ENCODE peak calls at places on chromosome 20, in nine cellular contexts. One of them, this sample, is unnamed.

GRCh38 chr20:46520976-46521579 is 7.7 kb upstream of the ZNF334 start:
- DNase-seq in stomach: peak
- DNase-seq in NB4: peak
- DNase-seq in choroid plexus epithelial cell: peak
- DNase-seq in lower lobe of right lung: peak
- DNase-seq in A549: peak
- DNase-seq in fibroblast of mammary gland: peak
- DNase-seq in AG04450: peak
- DNase-seq in endodermal cell: peak
- DNase-seq in this sample: peak

GRCh38 chr20:41135187-41135887 is 2.0 kb upstream of the PLCG1 start:
- DNase-seq in stomach: peak
- DNase-seq in NB4: peak
- DNase-seq in choroid plexus epithelial cell: peak
- DNase-seq in lower lobe of right lung: peak
- DNase-seq in A549: peak
- DNase-seq in fibroblast of mammary gland: peak
- DNase-seq in AG04450: no peak
- DNase-seq in endodermal cell: peak
- DNase-seq in this sample: peak

GRCh38 chr20:57959018-57959417 is 249.2 kb upstream of the PMEPA1 start:
- DNase-seq in stomach: no peak
- DNase-seq in NB4: no peak
- DNase-seq in choroid plexus epithelial cell: no peak
- DNase-seq in lower lobe of right lung: no peak
- DNase-seq in A549: no peak
- DNase-seq in fibroblast of mammary gland: no peak
- DNase-seq in AG04450: no peak
- DNase-seq in endodermal cell: no peak
- DNase-seq in this sample: no peak

GRCh38 chr20:43799150-43799711 is 72.4 kb upstream of the GTSF1L start:
- DNase-seq in stomach: no peak
- DNase-seq in NB4: peak
- DNase-seq in choroid plexus epithelial cell: peak
- DNase-seq in lower lobe of right lung: no peak
- DNase-seq in A549: no peak
- DNase-seq in fibroblast of mammary gland: peak
- DNase-seq in AG04450: no peak
- DNase-seq in endodermal cell: no peak
- DNase-seq in this sample: peak

GRCh38 chr20:50044353-50044960 is 61.7 kb downstream of the SNAI1 start:
- DNase-seq in stomach: no peak
- DNase-seq in NB4: no peak
- DNase-seq in choroid plexus epithelial cell: no peak
- DNase-seq in lower lobe of right lung: no peak
- DNase-seq in A549: no peak
- DNase-seq in fibroblast of mammary gland: no peak
- DNase-seq in AG04450: no peak
- DNase-seq in endodermal cell: peak
- DNase-seq in this sample: no peak

GRCh38 chr20:63127700-63128364 is 88.1 kb downstream of the YTHDF1 start:
- DNase-seq in stomach: no peak
- DNase-seq in NB4: no peak
- DNase-seq in choroid plexus epithelial cell: no peak
- DNase-seq in lower lobe of right lung: peak
- DNase-seq in A549: no peak
- DNase-seq in fibroblast of mammary gland: no peak
- DNase-seq in AG04450: no peak
- DNase-seq in endodermal cell: peak
- DNase-seq in this sample: no peak

GRCh38 chr20:53069121-53069520 is 97.0 kb downstream of the TSHZ2 start:
- DNase-seq in stomach: no peak
- DNase-seq in NB4: no peak
- DNase-seq in choroid plexus epithelial cell: no peak
- DNase-seq in lower lobe of right lung: no peak
- DNase-seq in A549: no peak
- DNase-seq in fibroblast of mammary gland: no peak
- DNase-seq in AG04450: no peak
- DNase-seq in endodermal cell: no peak
- DNase-seq in this sample: no peak

GRCh38 chr20:16301981-16302380 is 271.3 kb downstream of the KIF16B start:
- DNase-seq in stomach: no peak
- DNase-seq in NB4: no peak
- DNase-seq in choroid plexus epithelial cell: no peak
- DNase-seq in lower lobe of right lung: no peak
- DNase-seq in A549: no peak
- DNase-seq in fibroblast of mammary gland: peak
- DNase-seq in AG04450: no peak
- DNase-seq in endodermal cell: no peak
- DNase-seq in this sample: no peak

GRCh38 chr20:3405696-3406358 is 1.6 kb downstream of the DNAAF9 start:
- DNase-seq in stomach: no peak
- DNase-seq in NB4: peak
- DNase-seq in choroid plexus epithelial cell: peak
- DNase-seq in lower lobe of right lung: no peak
- DNase-seq in A549: no peak
- DNase-seq in fibroblast of mammary gland: peak
- DNase-seq in AG04450: no peak
- DNase-seq in endodermal cell: no peak
- DNase-seq in this sample: peak

GRCh38 chr20:3409417-3409816 is 1.9 kb upstream of the DNAAF9 start:
- DNase-seq in stomach: no peak
- DNase-seq in NB4: no peak
- DNase-seq in choroid plexus epithelial cell: no peak
- DNase-seq in lower lobe of right lung: no peak
- DNase-seq in A549: no peak
- DNase-seq in fibroblast of mammary gland: no peak
- DNase-seq in AG04450: no peak
- DNase-seq in endodermal cell: no peak
- DNase-seq in this sample: no peak

GRCh38 chr20:3406481-3407425 is 716 bp downstream of the DNAAF9 start:
- DNase-seq in stomach: peak
- DNase-seq in NB4: peak
- DNase-seq in choroid plexus epithelial cell: peak
- DNase-seq in lower lobe of right lung: peak
- DNase-seq in A549: peak
- DNase-seq in fibroblast of mammary gland: peak
- DNase-seq in AG04450: no peak
- DNase-seq in endodermal cell: peak
- DNase-seq in this sample: peak

GRCh38 chr20:3408251-3408637 is 775 bp upstream of the DNAAF9 start:
- DNase-seq in stomach: no peak
- DNase-seq in NB4: no peak
- DNase-seq in choroid plexus epithelial cell: no peak
- DNase-seq in lower lobe of right lung: no peak
- DNase-seq in A549: no peak
- DNase-seq in fibroblast of mammary gland: no peak
- DNase-seq in AG04450: no peak
- DNase-seq in endodermal cell: no peak
- DNase-seq in this sample: no peak

DNA sequence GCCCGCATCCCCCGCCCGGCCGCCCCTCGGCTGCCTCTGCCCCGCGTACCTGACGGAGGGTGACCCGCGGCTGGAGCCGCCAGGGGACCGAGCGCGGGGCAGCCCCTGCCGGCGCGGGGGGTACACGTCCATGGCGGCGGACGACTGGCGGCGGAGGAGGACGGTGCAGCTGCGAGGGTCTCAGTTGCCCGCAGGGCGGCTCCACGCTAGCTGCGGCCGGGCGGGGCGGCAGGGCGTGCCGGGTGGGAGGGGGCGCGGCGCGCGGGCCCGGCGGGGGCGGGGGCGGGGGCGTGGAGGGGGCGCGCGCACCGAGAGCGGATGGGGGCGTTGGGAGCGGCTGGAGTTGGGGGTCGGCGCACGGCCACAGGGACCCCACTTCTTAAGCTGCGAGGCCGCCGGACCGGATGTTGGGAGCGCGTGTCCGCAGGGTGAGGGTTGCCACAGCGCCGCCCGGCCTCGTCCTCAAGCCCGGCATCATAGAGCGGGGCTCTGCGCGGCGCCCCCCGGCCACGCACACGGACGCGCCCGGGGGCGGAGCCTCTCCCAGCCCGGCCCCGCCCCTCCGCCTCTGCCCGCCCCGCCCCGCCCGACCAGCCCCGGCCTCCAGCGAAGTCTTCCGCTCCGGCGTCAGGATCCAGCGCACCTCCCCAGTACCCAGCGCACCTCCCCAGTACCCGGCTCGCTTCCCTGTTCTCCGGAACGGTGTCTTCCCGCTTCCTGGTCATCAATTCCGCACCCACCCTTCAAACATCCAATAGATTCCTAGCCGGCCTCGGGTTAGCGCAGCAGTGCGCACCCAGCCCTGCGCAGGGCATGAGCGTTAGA is at the start of gene DNAAF9:
- DNase-seq in stomach: peak
- DNase-seq in NB4: peak
- DNase-seq in choroid plexus epithelial cell: peak
- DNase-seq in lower lobe of right lung: peak
- DNase-seq in A549: peak
- DNase-seq in fibroblast of mammary gland: peak
- DNase-seq in AG04450: no peak
- DNase-seq in endodermal cell: peak
- DNase-seq in this sample: peak
- TF ChIP-seq CTCF in stomach: no peak
- TF ChIP-seq CTCF in NB4: peak
- TF ChIP-seq CTCF in choroid plexus epithelial cell: no peak
- TF ChIP-seq CTCF in lower lobe of right lung: peak
- TF ChIP-seq CTCF in A549: peak
- TF ChIP-seq CTCF in fibroblast of mammary gland: peak
- TF ChIP-seq CTCF in AG04450: no peak
- TF ChIP-seq CTCF in endodermal cell: peak
- TF ChIP-seq CTCF in this sample: no peak

DNA sequence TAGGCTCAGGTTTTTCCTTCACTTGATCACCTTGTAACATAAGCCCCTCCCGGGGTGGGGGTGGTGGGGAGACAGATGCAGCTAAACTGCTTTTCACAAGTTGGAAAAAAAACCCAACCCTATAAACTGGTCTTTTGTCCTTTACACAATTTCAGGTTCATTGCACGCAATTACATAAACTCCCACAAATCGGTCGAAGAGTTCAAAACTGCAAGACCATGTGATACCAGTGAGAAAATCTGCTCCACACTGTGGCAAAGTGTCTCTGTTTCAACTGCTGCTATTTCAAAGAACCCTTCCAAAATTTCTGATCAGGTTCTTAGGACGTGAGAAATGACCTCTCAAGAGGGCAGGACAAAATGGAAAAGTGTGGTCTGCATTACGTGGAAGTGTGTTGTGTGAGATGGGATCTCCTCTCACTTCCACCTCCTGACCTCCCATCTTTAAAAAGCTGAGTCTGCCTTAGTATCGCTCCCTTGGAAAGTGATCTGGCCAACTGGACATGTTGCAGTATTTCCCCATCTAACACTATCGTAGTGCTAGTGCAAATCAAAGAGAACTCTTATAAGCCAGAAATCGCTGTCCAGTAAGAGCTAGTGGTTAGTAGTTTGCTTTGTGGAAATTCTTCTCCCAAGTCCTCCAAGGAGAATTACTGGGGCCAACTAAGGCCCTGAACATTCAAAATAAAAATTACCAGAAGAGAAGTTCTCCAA is 60.1 kb downstream of the PRND start:
- DNase-seq in stomach: no peak
- DNase-seq in NB4: no peak
- DNase-seq in choroid plexus epithelial cell: no peak
- DNase-seq in lower lobe of right lung: no peak
- DNase-seq in A549: no peak
- DNase-seq in fibroblast of mammary gland: no peak
- DNase-seq in AG04450: no peak
- DNase-seq in endodermal cell: no peak
- DNase-seq in this sample: no peak
- TF ChIP-seq CTCF in stomach: no peak
- TF ChIP-seq CTCF in NB4: no peak
- TF ChIP-seq CTCF in choroid plexus epithelial cell: no peak
- TF ChIP-seq CTCF in lower lobe of right lung: no peak
- TF ChIP-seq CTCF in A549: no peak
- TF ChIP-seq CTCF in fibroblast of mammary gland: no peak
- TF ChIP-seq CTCF in AG04450: no peak
- TF ChIP-seq CTCF in endodermal cell: no peak
- TF ChIP-seq CTCF in this sample: no peak

DNA sequence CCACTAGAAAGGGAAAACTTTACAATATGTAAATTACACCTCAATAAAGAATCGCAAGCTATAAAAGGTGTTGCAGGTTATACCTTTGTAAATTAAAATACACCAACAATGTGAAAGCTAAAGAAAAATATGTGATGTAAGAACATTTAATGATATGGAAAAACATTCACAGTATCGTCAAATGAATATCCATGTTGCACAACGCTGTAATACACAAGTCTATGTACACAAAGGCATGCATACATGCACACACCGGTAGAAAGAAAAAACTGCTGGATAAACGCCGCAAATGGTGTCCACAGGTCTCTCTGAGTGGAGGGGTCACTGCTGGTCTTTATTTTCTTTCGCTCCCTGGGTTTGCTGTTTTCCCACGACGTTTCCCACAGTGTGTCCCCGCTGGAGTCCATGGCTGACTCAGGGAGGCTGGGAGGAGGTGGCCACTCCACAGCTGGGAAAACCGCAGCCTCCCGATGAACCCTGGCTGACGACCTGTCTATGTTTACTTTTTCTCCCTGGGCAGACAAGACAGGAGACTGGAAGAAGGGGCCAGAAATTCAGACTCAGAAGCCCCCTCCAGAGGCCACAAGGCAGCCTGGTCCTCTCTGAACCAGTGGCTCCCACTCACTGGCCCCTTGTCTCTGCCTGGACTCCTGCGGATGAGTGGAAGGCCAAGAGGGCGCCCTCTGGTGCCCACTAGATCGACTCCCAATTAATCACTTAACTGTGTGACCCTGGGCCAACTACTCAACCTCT is 13.0 kb upstream of the BPI start:
- DNase-seq in stomach: no peak
- DNase-seq in NB4: peak
- DNase-seq in choroid plexus epithelial cell: peak
- DNase-seq in lower lobe of right lung: no peak
- DNase-seq in A549: peak
- DNase-seq in fibroblast of mammary gland: peak
- DNase-seq in AG04450: peak
- DNase-seq in endodermal cell: peak
- DNase-seq in this sample: peak
- TF ChIP-seq CTCF in stomach: no peak
- TF ChIP-seq CTCF in NB4: peak
- TF ChIP-seq CTCF in choroid plexus epithelial cell: peak
- TF ChIP-seq CTCF in lower lobe of right lung: peak
- TF ChIP-seq CTCF in A549: peak
- TF ChIP-seq CTCF in fibroblast of mammary gland: peak
- TF ChIP-seq CTCF in AG04450: peak
- TF ChIP-seq CTCF in endodermal cell: peak
- TF ChIP-seq CTCF in this sample: peak

GRCh38 chr20:19785886-19786285 is 27.8 kb downstream of the RIN2 start:
- DNase-seq in stomach: no peak
- DNase-seq in NB4: no peak
- DNase-seq in choroid plexus epithelial cell: peak
- DNase-seq in lower lobe of right lung: no peak
- DNase-seq in A549: no peak
- DNase-seq in fibroblast of mammary gland: no peak
- DNase-seq in AG04450: no peak
- DNase-seq in endodermal cell: no peak
- DNase-seq in this sample: no peak

GRCh38 chr20:19786311-19786710 is 28.3 kb downstream of the RIN2 start:
- DNase-seq in stomach: no peak
- DNase-seq in NB4: peak
- DNase-seq in choroid plexus epithelial cell: peak
- DNase-seq in lower lobe of right lung: no peak
- DNase-seq in A549: no peak
- DNase-seq in fibroblast of mammary gland: peak
- DNase-seq in AG04450: peak
- DNase-seq in endodermal cell: no peak
- DNase-seq in this sample: peak

GRCh38 chr20:19785173-19785799 is 27.2 kb downstream of the RIN2 start:
- DNase-seq in stomach: no peak
- DNase-seq in NB4: no peak
- DNase-seq in choroid plexus epithelial cell: peak
- DNase-seq in lower lobe of right lung: no peak
- DNase-seq in A549: no peak
- DNase-seq in fibroblast of mammary gland: peak
- DNase-seq in AG04450: no peak
- DNase-seq in endodermal cell: no peak
- DNase-seq in this sample: no peak

GRCh38 chr20:19783966-19784401 is 25.9 kb downstream of the RIN2 start:
- DNase-seq in stomach: peak
- DNase-seq in NB4: no peak
- DNase-seq in choroid plexus epithelial cell: peak
- DNase-seq in lower lobe of right lung: peak
- DNase-seq in A549: no peak
- DNase-seq in fibroblast of mammary gland: no peak
- DNase-seq in AG04450: peak
- DNase-seq in endodermal cell: no peak
- DNase-seq in this sample: no peak

DNA sequence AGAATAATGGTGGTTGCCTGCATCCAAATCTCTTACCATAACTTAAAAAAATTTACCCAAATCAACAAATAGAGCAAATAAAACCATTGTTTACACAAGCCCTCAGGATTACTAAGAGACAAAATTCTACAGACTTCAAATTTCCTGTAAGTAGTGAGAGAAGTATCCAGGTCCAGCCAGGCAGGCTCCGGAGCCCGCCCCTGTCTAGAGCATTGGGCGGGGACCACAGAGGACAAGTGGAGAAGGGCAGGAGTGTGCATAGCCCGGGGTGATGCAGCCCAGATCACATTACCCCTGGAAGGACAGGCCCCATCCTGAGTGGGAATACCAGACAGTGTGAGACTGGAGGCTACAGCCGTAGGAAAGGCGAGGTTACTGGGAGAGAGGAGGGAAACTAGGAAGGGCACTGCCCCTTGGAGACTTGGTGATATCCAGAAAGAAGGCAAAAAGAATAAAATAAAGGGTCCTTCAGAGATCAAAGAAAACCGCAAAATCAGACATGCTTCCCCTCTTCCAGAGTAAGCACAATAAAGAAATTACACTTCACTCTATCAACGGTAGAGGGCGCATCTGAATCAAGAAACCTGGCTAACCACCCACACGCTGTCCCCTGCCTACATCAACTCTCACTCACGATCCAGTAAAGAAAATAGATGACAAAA is 26.6 kb downstream of the RIN2 start:
- DNase-seq in stomach: peak
- DNase-seq in NB4: peak
- DNase-seq in choroid plexus epithelial cell: peak
- DNase-seq in lower lobe of right lung: peak
- DNase-seq in A549: peak
- DNase-seq in fibroblast of mammary gland: peak
- DNase-seq in AG04450: peak
- DNase-seq in endodermal cell: peak
- DNase-seq in this sample: peak
- TF ChIP-seq CTCF in stomach: no peak
- TF ChIP-seq CTCF in NB4: peak
- TF ChIP-seq CTCF in choroid plexus epithelial cell: peak
- TF ChIP-seq CTCF in lower lobe of right lung: peak
- TF ChIP-seq CTCF in A549: peak
- TF ChIP-seq CTCF in fibroblast of mammary gland: peak
- TF ChIP-seq CTCF in AG04450: peak
- TF ChIP-seq CTCF in endodermal cell: peak
- TF ChIP-seq CTCF in this sample: peak

This sample was measured in foreskin fibroblast.